ENCODE peak calls at places on chromosomes 1 and 21, in five cellular contexts. One of them, this sample, is unnamed.

GRCh38 chr1:229352975-229353374 is 10.1 kb upstream of the CCSAP start:
- DNase-seq in HEK293T: no peak
- DNase-seq in posterior vena cava: no peak
- DNase-seq in stimulated activated CD8-positive, alpha-beta memory T cell treated with anti-CD3 and anti-CD28 coated beads, Interleukin-2, amount 100 ng/mL, for 48 hours: no peak
- DNase-seq in hippocampal formation: no peak
- DNase-seq in this sample: no peak

GRCh38 chr21:45479691-45480675 is 62.3 kb downstream of the SLC19A1 start:
- DNase-seq in HEK293T: no peak
- DNase-seq in posterior vena cava: no peak
- DNase-seq in stimulated activated CD8-positive, alpha-beta memory T cell treated with anti-CD3 and anti-CD28 coated beads, Interleukin-2, amount 100 ng/mL, for 48 hours: no peak
- DNase-seq in hippocampal formation: no peak
- DNase-seq in this sample: no peak

GRCh38 chr1:218351617-218352438 is 6.7 kb downstream of the TGFB2 start:
- DNase-seq in HEK293T: no peak
- DNase-seq in posterior vena cava: peak
- DNase-seq in stimulated activated CD8-positive, alpha-beta memory T cell treated with anti-CD3 and anti-CD28 coated beads, Interleukin-2, amount 100 ng/mL, for 48 hours: no peak
- DNase-seq in hippocampal formation: no peak
- DNase-seq in this sample: no peak

GRCh38 chr21:16419188-16419874 is 689.5 kb downstream of the USP25 start:
- DNase-seq in HEK293T: peak
- DNase-seq in posterior vena cava: peak
- DNase-seq in stimulated activated CD8-positive, alpha-beta memory T cell treated with anti-CD3 and anti-CD28 coated beads, Interleukin-2, amount 100 ng/mL, for 48 hours: no peak
- DNase-seq in hippocampal formation: peak
- DNase-seq in this sample: peak

GRCh38 chr1:55428944-55429931 is 214.1 kb upstream of the USP24 start:
- DNase-seq in HEK293T: no peak
- DNase-seq in posterior vena cava: peak
- DNase-seq in stimulated activated CD8-positive, alpha-beta memory T cell treated with anti-CD3 and anti-CD28 coated beads, Interleukin-2, amount 100 ng/mL, for 48 hours: no peak
- DNase-seq in hippocampal formation: no peak
- DNase-seq in this sample: no peak

GRCh38 chr1:67855944-67856343 is 22.7 kb upstream of the GNG12 start:
- DNase-seq in HEK293T: no peak
- DNase-seq in posterior vena cava: no peak
- DNase-seq in stimulated activated CD8-positive, alpha-beta memory T cell treated with anti-CD3 and anti-CD28 coated beads, Interleukin-2, amount 100 ng/mL, for 48 hours: no peak
- DNase-seq in hippocampal formation: no peak
- DNase-seq in this sample: no peak

GRCh38 chr1:244414543-244414942 is 37.2 kb downstream of the ADSS2 start:
- DNase-seq in HEK293T: no peak
- DNase-seq in posterior vena cava: no peak
- DNase-seq in stimulated activated CD8-positive, alpha-beta memory T cell treated with anti-CD3 and anti-CD28 coated beads, Interleukin-2, amount 100 ng/mL, for 48 hours: no peak
- DNase-seq in hippocampal formation: no peak
- DNase-seq in this sample: no peak

GRCh38 chr1:67162954-67163353 is 3.3 kb upstream of the IL23R start:
- DNase-seq in HEK293T: no peak
- DNase-seq in posterior vena cava: no peak
- DNase-seq in stimulated activated CD8-positive, alpha-beta memory T cell treated with anti-CD3 and anti-CD28 coated beads, Interleukin-2, amount 100 ng/mL, for 48 hours: peak
- DNase-seq in hippocampal formation: no peak
- DNase-seq in this sample: no peak

GRCh38 chr1:15617874-15618684 is 821 bp downstream of the DDI2 start:
- DNase-seq in HEK293T: peak
- DNase-seq in posterior vena cava: peak
- DNase-seq in stimulated activated CD8-positive, alpha-beta memory T cell treated with anti-CD3 and anti-CD28 coated beads, Interleukin-2, amount 100 ng/mL, for 48 hours: peak
- DNase-seq in hippocampal formation: no peak
- DNase-seq in this sample: no peak

GRCh38 chr1:9473032-9473792 is 66.1 kb upstream of the SLC25A33 start:
- DNase-seq in HEK293T: peak
- DNase-seq in posterior vena cava: peak
- DNase-seq in stimulated activated CD8-positive, alpha-beta memory T cell treated with anti-CD3 and anti-CD28 coated beads, Interleukin-2, amount 100 ng/mL, for 48 hours: no peak
- DNase-seq in hippocampal formation: no peak
- DNase-seq in this sample: no peak

This sample was measured in anterior cingulate cortex.